ENCODE peak calls at places on chromosomes 5 and 9, in eight cellular contexts. Y is kidney glomerular epithelial cell, F is HepG2, N is HCEC 1CT, A is NCI-H1417, L is germinal center, E is RCC 7860, X is amniotic stem cell. J is an unnamed sample.

GRCh38 chr9:83622433-83622813 is 520 bp upstream of the IDNK start:
- DNase-seq in N (no peak), E (no peak), A (no peak), F (no peak), L (peak), X (no peak), Y (no peak), J (peak)

GRCh38 chr5:143506881-143507552 is 103.5 kb upstream of the NR3C1 start:
- DNase-seq in Y (peak), N (peak), A (no peak), E (peak), X (peak), L (no peak), F (peak), J (no peak)

GRCh38 chr5:158155811-158156495 is 297.0 kb upstream of the CLINT1 start:
- DNase-seq in L (no peak), E (no peak), Y (no peak), A (no peak), X (no peak), F (no peak), N (no peak), J (no peak)

GRCh38 chr5:31048975-31049290 is 144.6 kb upstream of the CDH6 start:
- DNase-seq in N (no peak), E (no peak), X (no peak), Y (no peak), L (no peak), A (no peak), F (no peak), J (no peak)

GRCh38 chr5:76542236-76542635 is 81.0 kb downstream of the F2RL2 start:
- DNase-seq in A (no peak), E (no peak), X (no peak), L (no peak), N (no peak), Y (no peak), F (no peak), J (no peak)

GRCh38 chr5:96780626-96781025 is 27.1 kb downstream of the ERAP1 start:
- DNase-seq in L (no peak), N (no peak), A (no peak), X (no peak), E (no peak), Y (no peak), F (no peak), J (peak)

GRCh38 chr5:90134892-90135291 is 274.7 kb downstream of the CETN3 start:
- DNase-seq in F (no peak), X (peak), E (no peak), N (no peak), L (no peak), A (no peak), Y (no peak), J (no peak)

GRCh38 chr5:68419637-68420452 is 204.3 kb downstream of the PIK3R1 start:
- DNase-seq in L (no peak), E (peak), F (no peak), N (peak), Y (no peak), X (no peak), A (no peak), J (peak)

GRCh38 chr9:127931092-127931881 is 710 bp upstream of the PIP5KL1 start:
- DNase-seq in X (peak), E (peak), L (peak), F (peak), A (peak), N (peak), Y (peak), J (peak)

GRCh38 chr9:114389612-114390368 is 2.0 kb upstream of the AKNA start:
- DNase-seq in Y (no peak), F (no peak), E (no peak), L (no peak), X (no peak), A (no peak), N (no peak), J (peak)

GRCh38 chr5:141941307-141941706 is 16.7 kb downstream of the PCDH12 start:
- DNase-seq in Y (no peak), X (no peak), L (no peak), N (no peak), F (no peak), A (no peak), E (no peak), J (no peak)

GRCh38 chr5:142325677-142326479 is 1.1 kb upstream of the SPRY4 start:
- DNase-seq in N (peak), F (peak), Y (peak), L (no peak), E (peak), X (peak), A (peak), J (peak)

GRCh38 chr9:137369911-137370630 is 52.9 kb downstream of the EXD3 start:
- DNase-seq in X (no peak), A (no peak), N (no peak), L (no peak), F (no peak), E (no peak), Y (no peak), J (no peak)

GRCh38 chr9:133864011-133864410 is 125.9 kb upstream of the SARDH start:
- DNase-seq in Y (no peak), N (no peak), F (no peak), A (no peak), X (no peak), L (no peak), E (no peak), J (no peak)

GRCh38 chr9:76216161-76216649 is 178.0 kb downstream of the RFK start:
- DNase-seq in E (peak), N (peak), Y (peak), F (no peak), L (no peak), A (no peak), X (peak), J (no peak)

GRCh38 chr5:67238191-67238590 is 41.6 kb upstream of the CD180 start:
- DNase-seq in E (no peak), L (no peak), X (no peak), F (no peak), N (no peak), Y (no peak), A (peak), J (no peak)

GRCh38 chr9:83971485-83971884 is 8.5 kb downstream of the HNRNPK start:
- DNase-seq in E (no peak), X (no peak), F (no peak), L (no peak), Y (no peak), A (no peak), N (no peak), J (no peak)

GRCh38 chr5:172454355-172455086 is at the start of gene SH3PXD2B:
- DNase-seq in L (peak), N (peak), E (peak), A (peak), F (peak), X (no peak), Y (peak), J (peak)

GRCh38 chr9:123562844-123563346 is 206.9 kb downstream of the CRB2 start:
- DNase-seq in X (no peak), Y (peak), E (peak), F (no peak), N (peak), A (no peak), L (no peak), J (no peak)

GRCh38 chr5:77231470-77232138 is 21.1 kb downstream of the PDE8B start:
- DNase-seq in F (no peak), E (no peak), Y (no peak), A (no peak), N (no peak), X (no peak), L (no peak), J (peak)

GRCh38 chr5:39423331-39423751 is 1.4 kb downstream of the DAB2 start:
- DNase-seq in A (no peak), X (no peak), N (no peak), E (peak), Y (no peak), F (no peak), L (no peak), J (no peak)

GRCh38 chr5:121691478-121691877 is 160.2 kb upstream of the FTMT start:
- DNase-seq in Y (no peak), N (no peak), L (no peak), E (no peak), F (peak), X (no peak), A (no peak), J (peak)

J was measured in NCI-H69.